ENCODE peak calls at places on chromosomes 13 and 19, in eight cellular contexts. L is cardiac muscle cell; Z is spleen; U is mesendoderm; N is cardiac fibroblast; B is fibroblast of lung; C is effector memory CD4-positive, alpha-beta T cell; G is fibroblast of pulmonary artery. W is an unnamed sample.

GRCh38 chr13:41383400-41383799 is 72.3 kb downstream of the NAA16 start:
- DNase-seq in C (no peak), B (peak; percentile 18), G (peak; percentile 43), L (no peak), U (no peak), N (peak; percentile 46), Z (no peak), W (peak; percentile 27)

GRCh38 chr19:49890349-49891311 is 6.1 kb downstream of the IL4I1 start:
- DNase-seq in Z (peak; percentile 89), C (peak; percentile 58), U (no peak), L (peak; percentile 64), B (no peak), G (no peak), N (no peak), W (no peak)

GRCh38 chr19:58181902-58182576 is 822 bp upstream of the ZNF274 start:
- DNase-seq in B (no peak), Z (peak; percentile 81), C (peak; percentile 28), L (peak; percentile 55), U (peak; percentile 73), G (peak; percentile 50), N (peak; percentile 68), W (peak; percentile 17)

GRCh38 chr13:107117327-107118012 is 549.5 kb upstream of the ARGLU1 start:
- DNase-seq in N (no peak), Z (no peak), B (peak; percentile 22), G (no peak), U (peak; percentile 17), C (no peak), L (no peak), W (no peak)

GRCh38 chr13:30107536-30108136 is 199.7 kb downstream of the KATNAL1 start:
- DNase-seq in C (no peak), G (no peak), B (no peak), Z (no peak), L (no peak), U (peak; percentile 58), N (peak; percentile 27), W (peak; percentile 47)

GRCh38 chr19:13085673-13086072 is 17.0 kb downstream of the LYL1 start:
- DNase-seq in B (no peak), G (no peak), L (peak; percentile 60), N (no peak), Z (no peak), C (no peak), U (no peak), W (no peak)

GRCh38 chr13:99987180-99988047 is 5.8 kb downstream of the ZIC2 start:
- DNase-seq in Z (no peak), U (peak; percentile 73), B (no peak), L (peak; percentile 27), C (no peak), G (no peak), N (no peak), W (no peak)

GRCh38 chr13:29849731-29850212 is 645 bp downstream of the UBL3 start:
- DNase-seq in U (peak; percentile 79), B (peak; percentile 82), C (peak; percentile 18), G (peak; percentile 50), N (peak; percentile 72), Z (peak; percentile 92), L (peak; percentile 76), W (peak; percentile 55)

GRCh38 chr19:27770095-27770494 is 1442.9 kb downstream of the UQCRFS1 start:
- DNase-seq in C (no peak), G (no peak), L (no peak), Z (no peak), N (no peak), U (no peak), B (no peak), W (no peak)

GRCh38 chr13:66915596-66916185 is 314.4 kb downstream of the PCDH9 start:
- DNase-seq in B (peak; percentile 65), C (no peak), Z (no peak), G (peak; percentile 61), L (no peak), N (peak; percentile 66), U (no peak), W (peak; percentile 18)

GRCh38 chr13:21749410-21749809 is 78.5 kb downstream of the FGF9 start:
- DNase-seq in U (no peak), C (no peak), Z (no peak), N (no peak), G (no peak), B (peak; percentile 64), L (no peak), W (no peak)

GRCh38 chr19:2049741-2050348 is 1.2 kb downstream of the MKNK2 start:
- DNase-seq in L (peak; percentile 54), C (peak; percentile 49), U (peak; percentile 72), G (peak; percentile 81), Z (peak; percentile 96), N (peak; percentile 83), B (peak; percentile 74), W (peak; percentile 71)

GRCh38 chr19:1904385-1905070 is 671 bp upstream of the ADAT3 start:
- DNase-seq in G (no peak), B (no peak), L (peak; percentile 68), N (no peak), Z (no peak), C (no peak), U (peak; percentile 96), W (peak; percentile 43)

GRCh38 chr19:42363614-42364346 is 26.3 kb downstream of the CNFN start:
- DNase-seq in N (no peak), G (no peak), L (no peak), Z (no peak), U (no peak), C (no peak), B (no peak), W (no peak)

GRCh38 chr13:26482451-26483197 is 74.9 kb upstream of the WASF3 start:
- DNase-seq in B (peak; percentile 62), L (peak; percentile 68), U (peak; percentile 89), C (peak; percentile 39), G (peak; percentile 86), Z (no peak), N (peak; percentile 86), W (peak; percentile 83)

GRCh38 chr13:20713014-20713376 is 9.5 kb downstream of the IL17D start:
- DNase-seq in C (no peak), U (no peak), B (no peak), Z (no peak), L (peak; percentile 23), G (no peak), N (peak; percentile 7), W (peak; percentile 14)
- H3K4me3 ChIP-seq in C (no peak overlapping the region), U (no peak overlapping the region), B (peak overlapping the region; percentile 13), Z (no peak overlapping the region), L (no peak overlapping the region), G (peak overlapping the region; percentile 37), N (peak overlapping the region; percentile 17), W (peak overlapping the region; percentile 15)

GRCh38 chr19:879711-880438 is 13.1 kb downstream of the MED16 start:
- DNase-seq in N (no peak), B (no peak), Z (no peak), G (no peak), L (no peak), C (no peak), U (no peak), W (no peak)

GRCh38 chr19:884420-885211 is 8.4 kb downstream of the MED16 start:
- DNase-seq in C (no peak), L (no peak), Z (no peak), B (no peak), N (no peak), U (no peak), G (no peak), W (no peak)

GRCh38 chr19:882871-883497 is 10.0 kb downstream of the MED16 start:
- DNase-seq in U (no peak), N (no peak), L (no peak), B (no peak), G (no peak), Z (no peak), C (no peak), W (no peak)

GRCh38 chr19:883661-884211 is 9.3 kb downstream of the MED16 start:
- DNase-seq in Z (no peak), U (peak; percentile 82), B (no peak), N (no peak), L (no peak), G (no peak), C (no peak), W (no peak)

DNA sequence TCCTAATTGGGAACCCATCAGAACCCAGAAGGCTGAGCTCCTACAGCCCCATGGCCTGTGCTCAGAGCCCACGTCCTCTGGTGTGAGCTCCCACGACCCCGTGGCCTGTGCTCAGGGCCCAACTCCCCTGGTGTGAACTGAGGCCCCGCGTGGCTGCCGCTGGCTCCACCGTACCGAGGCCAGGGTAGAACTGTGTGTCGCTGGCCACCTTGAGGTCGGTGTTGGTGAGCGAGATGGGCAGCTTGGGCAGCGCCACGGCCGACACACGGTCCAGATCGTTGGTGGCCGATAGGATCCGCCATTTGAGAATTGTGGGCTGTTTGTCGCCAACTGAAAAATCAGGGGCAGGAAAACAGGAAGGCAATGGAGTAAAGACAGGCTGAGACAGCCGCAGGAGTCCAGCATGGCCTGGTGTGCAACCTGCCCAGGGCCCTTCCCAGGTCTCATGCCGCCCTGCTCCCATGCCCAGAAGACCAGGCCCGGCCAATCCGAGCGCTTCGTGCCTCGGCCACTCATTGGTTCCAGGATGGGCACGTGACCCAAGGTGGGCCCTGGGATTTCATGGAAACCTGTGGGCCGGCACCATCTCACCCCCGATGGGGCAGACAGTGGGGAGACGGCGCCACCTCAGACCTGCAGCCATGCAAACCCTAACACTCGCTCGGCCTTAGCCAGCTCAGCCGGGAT is 11.5 kb downstream of the MED16 start:
- DNase-seq in B (no peak), C (no peak), Z (no peak), L (no peak), N (no peak), G (no peak), U (no peak), W (no peak)
- H3K4me3 ChIP-seq in B (no peak overlapping the region), C (no peak overlapping the region), Z (no peak overlapping the region), L (no peak overlapping the region), N (no peak overlapping the region), G (no peak overlapping the region), U (no peak overlapping the region), W (no peak overlapping the region)

GRCh38 chr19:44356383-44357111 is at the start of gene ZNF112:
- DNase-seq in B (peak; percentile 93), G (peak; percentile 93), U (peak; percentile 97), Z (peak; percentile 85), C (no peak), N (peak; percentile 96), L (peak; percentile 93), W (peak; percentile 95)
- H3K4me3 ChIP-seq in B (peak within 1 kb of the TSS; percentile 90), G (peak within 1 kb of the TSS; percentile 90), U (peak within 1 kb of the TSS; percentile 88), Z (peak within 1 kb of the TSS; percentile 48), C (peak within 1 kb of the TSS; percentile 28), N (peak within 1 kb of the TSS; percentile 69), L (peak within 1 kb of the TSS; percentile 84), W (peak within 1 kb of the TSS; percentile 87)

GRCh38 chr19:44749994-44750393 is 1.5 kb downstream of the BCL3 start:
- DNase-seq in G (no peak), U (no peak), C (no peak), B (no peak), N (no peak), L (no peak), Z (no peak), W (no peak)
- H3K4me3 ChIP-seq in G (peak overlapping the region; percentile 93), U (no peak overlapping the region), C (peak overlapping the region; percentile 52), B (peak overlapping the region; percentile 91), N (peak overlapping the region; percentile 70), L (no peak overlapping the region), Z (peak overlapping the region; percentile 54), W (peak overlapping the region; percentile 90)

W was measured in fibroblast of the aortic adventitia.